ENCODE peak calls at places on chromosomes 13 and 19, in ten cellular contexts. Q, V, Y, D, A, G, I, X, E and H are unnamed samples.

GRCh38 chr19:1862068-1862423 is 1.3 kb downstream of the KLF16 start:
- DNase-seq in V (no peak), A (no peak), I (no peak), G (no peak), D (no peak), Y (no peak), Q (no peak), E (no peak), X (no peak), H (no peak)

GRCh38 chr19:17721821-17722220 is 2.5 kb downstream of the MAP1S start:
- DNase-seq in Y (no peak), G (no peak), A (peak), E (peak), I (no peak), Q (no peak), X (no peak), D (no peak), V (no peak), H (no peak)

GRCh38 chr19:16571689-16572331 is 405 bp downstream of the SLC35E1 start:
- DNase-seq in V (no peak), A (no peak), G (no peak), E (no peak), D (no peak), X (peak), Y (peak), I (peak), Q (no peak), H (no peak)

GRCh38 chr19:53521373-53522202 is 16.4 kb upstream of the ZNF331 start:
- DNase-seq in A (no peak), Y (no peak), V (no peak), E (no peak), I (no peak), D (no peak), G (no peak), Q (no peak), X (no peak), H (no peak)

GRCh38 chr13:40442826-40443225 is 223.6 kb downstream of the FOXO1 start:
- DNase-seq in Y (no peak), E (no peak), A (no peak), V (no peak), Q (no peak), I (no peak), G (no peak), X (no peak), D (no peak), H (no peak)

GRCh38 chr19:1884719-1885334 is 469 bp downstream of the ABHD17A start:
- DNase-seq in Q (no peak), G (no peak), V (no peak), Y (no peak), D (no peak), I (no peak), E (no peak), A (no peak), X (no peak), H (no peak)

GRCh38 chr19:21483589-21484170 is 21.7 kb upstream of the ZNF429 start:
- DNase-seq in Y (peak), I (peak), D (peak), G (peak), E (no peak), V (peak), X (peak), Q (no peak), A (peak), H (peak)

GRCh38 chr13:40662866-40663265 is 3.6 kb downstream of the FOXO1 start:
- DNase-seq in X (no peak), D (no peak), Y (no peak), E (no peak), V (no peak), I (no peak), G (no peak), Q (no peak), A (no peak), H (no peak)

GRCh38 chr19:32373614-32374295 is 28.3 kb downstream of the ZNF507 start:
- DNase-seq in Y (peak), V (no peak), E (peak), X (no peak), D (peak), Q (peak), A (peak), I (no peak), G (no peak), H (no peak)

GRCh38 chr19:3025516-3025890 is 3.6 kb downstream of the TLE2 start:
- DNase-seq in Y (no peak), V (no peak), A (no peak), Q (no peak), G (no peak), X (no peak), D (no peak), E (no peak), I (no peak), H (no peak)

GRCh38 chr13:26186141-26186870 is 35.8 kb downstream of the RNF6 start:
- DNase-seq in Q (peak), V (peak), I (peak), E (peak), X (peak), D (peak), Y (peak), A (peak), G (peak), H (peak)

GRCh38 chr19:49861127-49861526 is 6.2 kb downstream of the PNKP start:
- DNase-seq in E (no peak), I (no peak), Q (no peak), D (no peak), Y (peak), G (no peak), A (no peak), V (peak), X (no peak), H (no peak)

GRCh38 chr13:51562011-51562671 is 22.1 kb upstream of the WDFY2 start:
- DNase-seq in E (no peak), D (no peak), I (no peak), Y (no peak), A (no peak), G (no peak), X (no peak), V (no peak), Q (no peak), H (no peak)

GRCh38 chr13:66354880-66355279 is 875.3 kb downstream of the PCDH9 start:
- DNase-seq in E (no peak), Q (no peak), Y (no peak), D (no peak), G (no peak), A (no peak), V (no peak), X (no peak), I (no peak), H (no peak)

GRCh38 chr13:66349945-66350344 is 880.2 kb downstream of the PCDH9 start:
- DNase-seq in I (no peak), D (no peak), Y (no peak), V (no peak), X (no peak), A (no peak), G (no peak), Q (no peak), E (no peak), H (no peak)

GRCh38 chr13:66348745-66349720 is 881.1 kb downstream of the PCDH9 start:
- DNase-seq in D (peak), Q (no peak), E (no peak), X (no peak), V (no peak), I (no peak), A (no peak), Y (no peak), G (no peak), H (no peak)

GRCh38 chr13:66358564-66358963 is 871.6 kb downstream of the PCDH9 start:
- DNase-seq in Y (peak), D (no peak), I (no peak), E (no peak), Q (no peak), V (no peak), X (no peak), G (no peak), A (no peak), H (no peak)

DNA sequence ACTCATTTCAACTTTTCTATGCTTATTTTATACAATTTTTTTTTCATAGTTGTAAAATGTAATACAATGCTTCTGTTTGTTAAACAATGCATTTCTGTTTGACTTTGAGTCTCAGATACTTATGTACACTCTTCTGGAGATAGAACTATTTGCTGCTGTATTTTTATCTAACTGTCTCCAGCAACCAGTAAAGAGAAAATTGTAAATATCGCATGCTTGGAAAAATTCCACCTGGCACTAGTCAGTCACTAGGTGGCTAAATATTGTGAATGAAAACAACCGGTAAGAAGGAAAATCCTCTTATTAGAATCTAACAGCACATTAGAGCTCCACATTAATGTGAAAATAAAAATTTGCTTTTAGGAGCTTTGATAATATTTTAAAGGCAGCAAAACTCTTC is 876.5 kb downstream of the PCDH9 start:
- DNase-seq in G (no peak), D (peak), I (no peak), Q (no peak), V (no peak), E (no peak), Y (no peak), A (no peak), X (no peak), H (no peak)
- TF ChIP-seq CTCF in G (no peak), D (no peak), I (no peak), Q (no peak), V (no peak), E (no peak), Y (no peak), A (no peak), X (no peak), H (no peak)

GRCh38 chr19:6710273-6711077 is 10.0 kb downstream of the C3 start:
- DNase-seq in G (no peak), X (no peak), D (no peak), A (no peak), Y (no peak), Q (no peak), V (no peak), E (no peak), I (no peak), H (no peak)
- TF ChIP-seq CTCF in G (no peak), X (peak), D (no peak), A (peak), Y (no peak), Q (no peak), V (no peak), E (no peak), I (no peak), H (no peak)

DNA sequence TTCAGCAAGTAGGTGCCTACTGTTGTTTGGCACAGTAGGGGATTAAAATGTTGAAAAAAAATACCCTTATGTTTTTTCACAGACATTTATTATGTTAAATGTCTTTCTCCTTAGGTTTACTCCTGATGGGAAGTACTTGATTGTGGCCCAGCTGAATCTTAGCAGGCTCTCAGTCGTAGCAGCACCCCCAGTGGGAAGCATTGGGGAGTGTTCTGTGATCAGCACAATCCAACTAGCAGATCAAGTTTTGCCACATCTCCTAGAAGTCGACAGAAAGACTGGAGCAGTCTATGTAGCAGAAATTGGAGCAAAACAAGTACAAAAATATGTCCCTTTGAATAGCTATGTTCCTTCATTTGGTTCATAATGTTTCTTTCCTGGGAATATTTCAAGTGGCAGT is 9.3 kb downstream of the NHLRC3 start:
- DNase-seq in E (no peak), I (no peak), X (no peak), V (no peak), D (no peak), A (no peak), Y (no peak), G (no peak), Q (no peak), H (no peak)
- TF ChIP-seq CTCF in E (no peak), I (no peak), X (peak), V (no peak), D (no peak), A (peak), Y (no peak), G (no peak), Q (peak), H (no peak)

DNA sequence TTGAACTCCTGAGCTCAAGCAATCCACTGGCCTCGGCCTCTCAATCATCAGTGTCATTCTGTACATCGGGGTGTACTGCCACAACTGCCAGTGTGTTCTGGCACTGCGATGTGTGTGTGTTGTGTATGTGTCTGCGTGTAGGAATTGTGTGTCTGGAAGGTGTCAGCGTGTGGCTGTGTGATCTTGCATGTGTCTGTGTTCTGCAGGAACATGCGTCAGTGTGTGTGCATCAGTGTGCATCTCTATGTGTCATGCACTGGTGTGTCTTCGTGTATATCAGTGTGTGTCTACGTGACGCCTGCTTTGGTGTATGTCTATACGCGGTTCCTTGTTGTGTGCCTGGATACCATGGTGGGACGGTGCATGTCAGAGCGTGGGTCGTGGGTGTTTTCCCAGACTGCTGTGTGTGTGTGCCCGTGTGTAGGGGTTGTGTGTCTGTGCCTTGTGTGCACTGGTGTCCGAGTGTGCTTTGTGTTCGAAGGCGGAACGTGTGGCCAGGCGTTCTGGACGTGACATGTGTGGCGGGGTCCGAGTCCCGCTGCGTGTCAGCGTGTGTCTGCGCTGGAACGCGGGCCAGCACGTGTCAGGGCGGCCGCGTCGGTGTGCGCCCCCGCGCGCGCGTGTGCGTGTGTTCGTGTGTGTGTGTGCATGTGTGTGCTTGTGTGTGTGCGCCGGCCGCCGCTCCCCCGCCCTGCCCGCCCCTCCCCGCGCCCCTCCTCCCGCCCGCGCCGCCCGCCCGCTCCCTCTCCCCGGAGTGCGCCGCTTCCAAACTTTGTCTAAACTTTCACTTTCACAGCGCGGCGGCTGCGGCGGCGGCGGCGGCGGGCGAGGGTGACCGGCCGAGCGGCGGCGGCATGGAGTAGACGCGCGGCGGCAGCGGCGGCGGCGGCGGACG is at the start of gene NFIX:
- DNase-seq in V (peak), X (no peak), G (no peak), Q (no peak), A (peak), E (no peak), I (peak), Y (peak), D (peak), H (peak)
- TF ChIP-seq CTCF in V (no peak), X (no peak), G (no peak), Q (no peak), A (no peak), E (no peak), I (no peak), Y (no peak), D (no peak), H (no peak)

GRCh38 chr13:90104764-90105163 is 1242.7 kb upstream of the MIR17HG start:
- DNase-seq in Q (no peak), Y (no peak), V (no peak), E (no peak), A (no peak), X (no peak), D (no peak), I (no peak), G (no peak), H (no peak)
- TF ChIP-seq CTCF in Q (no peak), Y (no peak), V (no peak), E (no peak), A (no peak), X (no peak), D (no peak), I (no peak), G (no peak), H (no peak)

DNA sequence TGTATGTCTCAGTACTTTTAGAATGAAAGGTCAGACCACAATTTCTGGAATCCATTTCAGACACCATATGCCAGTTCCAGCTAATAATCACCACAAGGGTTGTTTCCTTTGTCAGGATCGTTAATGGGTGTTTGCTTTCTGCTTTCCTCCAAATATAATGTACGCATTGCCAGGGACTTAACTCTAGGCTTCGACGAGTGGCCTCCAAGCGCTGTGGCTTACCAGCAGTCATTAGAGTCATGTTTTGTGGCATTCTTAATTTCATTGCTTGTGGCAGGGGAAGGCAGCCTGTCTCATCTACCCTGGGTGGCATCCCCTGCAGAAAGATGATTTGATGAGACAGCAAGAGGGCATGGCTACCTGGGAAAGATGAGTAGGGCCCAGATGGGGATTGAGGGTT is 22.5 kb downstream of the SAFB start:
- DNase-seq in E (no peak), D (no peak), A (no peak), G (no peak), X (no peak), Y (no peak), V (no peak), I (no peak), Q (no peak), H (no peak)
- TF ChIP-seq CTCF in E (no peak), D (no peak), A (no peak), G (no peak), X (no peak), Y (no peak), V (no peak), I (no peak), Q (no peak), H (no peak)

DNA sequence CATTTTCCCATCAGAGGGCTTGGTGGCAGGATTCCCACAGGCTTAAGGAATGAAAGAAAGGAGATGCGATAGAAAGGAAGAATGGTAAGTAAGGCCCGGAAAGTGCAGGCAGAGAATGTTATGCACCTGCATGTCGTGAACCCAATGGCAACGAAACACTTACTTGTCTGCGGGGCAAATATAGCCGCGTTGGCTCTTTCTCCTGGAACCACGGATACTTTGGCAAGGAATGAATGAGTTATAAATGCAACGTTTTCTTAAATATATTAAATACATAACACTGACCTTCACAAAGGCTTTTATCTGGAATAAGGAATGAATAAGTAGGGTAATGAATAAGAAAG is 192.1 kb downstream of the KATNAL1 start:
- DNase-seq in G (no peak), Y (no peak), V (no peak), A (no peak), Q (no peak), E (no peak), D (no peak), X (no peak), I (no peak), H (no peak)
- TF ChIP-seq CTCF in G (peak), Y (peak), V (no peak), A (peak), Q (no peak), E (no peak), D (no peak), X (peak), I (peak), H (no peak)